ENCODE peak calls at places on chromosomes 12 and 14, in nine cellular contexts. J is neuronal stem cell; G is NT2/D1; X is Caco-2; R is testis; E is pancreas; Q is body of pancreas; S is GM23338; U is effector memory CD4-positive, alpha-beta T cell. V is an unnamed sample. For H3K36me3 and H3K4me1, the result is how much of the 10 kb centered on the place peaks cover.

GRCh38 chr12:9674226-9674590 is 4.7 kb downstream of the CLEC2D start:
- DNase-seq in J (no peak), G (no peak), X (no peak), R (no peak), E (no peak), Q (no peak), S (no peak), U (peak), V (peak)

GRCh38 chr14:68894802-68895201 is 84.3 kb downstream of the ACTN1 start:
- DNase-seq in J (no peak), G (no peak), X (no peak), R (no peak), E (no peak), Q (no peak), S (no peak), U (no peak), V (no peak)

GRCh38 chr14:78319411-78319810 is 149.2 kb downstream of the NRXN3 start:
- DNase-seq in J (no peak), G (no peak), X (no peak), R (no peak), E (no peak), Q (no peak), S (no peak), U (no peak), V (no peak)

GRCh38 chr12:124737040-124737419 is 126.6 kb downstream of the SCARB1 start:
- DNase-seq in J (no peak), G (no peak), X (no peak), R (no peak), E (no peak), Q (no peak), S (no peak), U (no peak), V (no peak)

GRCh38 chr12:17079251-17079909 is 473.4 kb upstream of the LMO3 start:
- DNase-seq in J (no peak), G (no peak), X (no peak), R (no peak), E (no peak), Q (no peak), S (peak), U (no peak), V (no peak)

GRCh38 chr12:62730649-62731377 is 204.1 kb downstream of the PPM1H start:
- DNase-seq in J (no peak), G (no peak), X (no peak), R (no peak), E (no peak), Q (no peak), S (no peak), U (no peak), V (no peak)

GRCh38 chr14:59939828-59940227 is 19.9 kb downstream of the LRRC9 start:
- DNase-seq in J (no peak), G (no peak), X (no peak), R (no peak), E (no peak), Q (no peak), S (no peak), U (no peak), V (no peak)

GRCh38 chr12:111558107-111558376 is 41.1 kb downstream of the ATXN2 start:
- DNase-seq in J (no peak), G (no peak), X (no peak), R (no peak), E (no peak), Q (no peak), S (no peak), U (no peak), V (no peak)

GRCh38 chr12:130013771-130014484 is 110.1 kb upstream of the TMEM132D start:
- DNase-seq in J (peak), G (peak), X (peak), R (peak), E (peak), Q (peak), S (peak), U (no peak), V (peak)

GRCh38 chr14:74514471-74514932 is 20.9 kb downstream of the ISCA2 start:
- DNase-seq in J (no peak), G (no peak), X (no peak), R (no peak), E (no peak), Q (peak), S (peak), U (no peak), V (peak)

GRCh38 chr12:89350661-89351488 is 1.4 kb downstream of the DUSP6 start:
- DNase-seq in J (no peak), G (no peak), X (peak), R (no peak), E (no peak), Q (peak), S (no peak), U (no peak), V (peak)

GRCh38 chr14:55645148-55645547 is 65.1 kb downstream of the KTN1 start:
- DNase-seq in J (no peak), G (no peak), X (no peak), R (no peak), E (no peak), Q (no peak), S (no peak), U (no peak), V (no peak)

GRCh38 chr14:55645845-55646832 is 66.1 kb downstream of the KTN1 start:
- DNase-seq in J (no peak), G (no peak), X (no peak), R (no peak), E (no peak), Q (no peak), S (no peak), U (no peak), V (no peak)

GRCh38 chr14:55641954-55642353 is 61.9 kb downstream of the KTN1 start:
- DNase-seq in J (no peak), G (peak), X (no peak), R (no peak), E (no peak), Q (no peak), S (peak), U (no peak), V (no peak)

GRCh38 chr14:55638665-55639064 is 58.7 kb downstream of the KTN1 start:
- DNase-seq in J (no peak), G (no peak), X (no peak), R (no peak), E (no peak), Q (no peak), S (no peak), U (no peak), V (no peak)

GRCh38 chr14:55641290-55641689 is 61.3 kb downstream of the KTN1 start:
- DNase-seq in J (no peak), G (no peak), X (no peak), R (no peak), E (no peak), Q (no peak), S (no peak), U (no peak), V (no peak)
- H3K36me3 ChIP-seq in J (half or more), G (under half), X (under half), R (under half), E (under half), Q (under half), S (under half), U (under half), V (under half)

DNA sequence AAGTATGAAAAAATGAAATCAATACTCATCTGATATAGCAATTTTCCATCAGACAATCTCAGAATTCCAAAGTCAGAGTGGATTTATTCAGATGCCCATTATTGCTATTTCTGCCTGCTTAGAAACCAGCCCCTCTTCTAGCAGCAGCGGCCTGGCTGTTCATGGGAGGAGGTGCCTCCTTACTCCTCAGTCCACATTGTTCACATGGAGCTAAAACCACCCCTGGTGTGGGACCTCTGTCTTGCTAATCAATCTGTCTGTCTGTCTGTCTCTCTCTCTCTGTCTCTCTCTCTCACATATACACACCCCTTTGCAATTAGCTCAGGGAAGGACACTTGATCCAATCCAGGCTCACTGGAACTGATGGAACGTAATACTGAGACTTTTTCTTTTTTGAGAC is 176.1 kb downstream of the APAF1 start:
- DNase-seq in J (no peak), G (peak), X (no peak), R (no peak), E (no peak), Q (no peak), S (peak), U (no peak), V (no peak)
- H3K4me3 ChIP-seq in J (no peak), G (no peak), X (no peak), R (no peak), E (no peak), Q (no peak), S (no peak), U (no peak), V (no peak)

GRCh38 chr12:47735649-47736048 is 10.4 kb upstream of the ENDOU start:
- DNase-seq in J (no peak), G (no peak), X (no peak), R (no peak), E (peak), Q (no peak), S (no peak), U (no peak), V (no peak)

GRCh38 chr12:47734725-47735480 is 9.6 kb upstream of the ENDOU start:
- DNase-seq in J (no peak), G (no peak), X (no peak), R (no peak), E (no peak), Q (no peak), S (peak), U (no peak), V (no peak)

GRCh38 chr12:47736877-47737676 is 11.8 kb upstream of the ENDOU start:
- DNase-seq in J (no peak), G (no peak), X (no peak), R (peak), E (peak), Q (peak), S (no peak), U (no peak), V (peak)

GRCh38 chr12:47737936-47738335 is 12.6 kb upstream of the ENDOU start:
- DNase-seq in J (no peak), G (no peak), X (no peak), R (no peak), E (peak), Q (no peak), S (no peak), U (no peak), V (no peak)

GRCh38 chr12:47736216-47736615 is 10.9 kb upstream of the ENDOU start:
- DNase-seq in J (no peak), G (no peak), X (no peak), R (no peak), E (peak), Q (no peak), S (no peak), U (no peak), V (no peak)
- H3K4me1 ChIP-seq in J (under half), G (under half), X (under half), R (half or more), E (under half), Q (under half), S (under half), U (under half), V (under half)

GRCh38 chr12:76075448-76075847 is 9.0 kb downstream of the NAP1L1 start:
- DNase-seq in J (no peak), G (no peak), X (no peak), R (no peak), E (no peak), Q (no peak), S (no peak), U (no peak), V (no peak)
- H3K36me3 ChIP-seq in J (half or more), G (half or more), X (under half), R (under half), E (under half), Q (under half), S (under half), U (under half), V (under half)

GRCh38 chr12:127311695-127312364 is 955.1 kb upstream of the TMEM132C start:
- DNase-seq in J (no peak), G (no peak), X (no peak), R (no peak), E (no peak), Q (no peak), S (no peak), U (no peak), V (no peak)
- H3K4me3 ChIP-seq in J (no peak), G (no peak), X (no peak), R (no peak), E (no peak), Q (no peak), S (no peak), U (no peak), V (no peak)

GRCh38 chr14:90443161-90444076 is 46.6 kb downstream of the CALM1 start:
- DNase-seq in J (no peak), G (no peak), X (no peak), R (no peak), E (no peak), Q (no peak), S (no peak), U (no peak), V (no peak)
- H3K4me1 ChIP-seq in J (under half), G (under half), X (under half), R (under half), E (under half), Q (under half), S (under half), U (under half), V (under half)

GRCh38 chr12:104307655-104308000 is 4.1 kb downstream of the EID3 start:
- DNase-seq in J (no peak), G (no peak), X (no peak), R (no peak), E (no peak), Q (no peak), S (no peak), U (no peak), V (no peak)

GRCh38 chr12:104305349-104305748 is 1.8 kb downstream of the EID3 start:
- DNase-seq in J (no peak), G (no peak), X (no peak), R (no peak), E (no peak), Q (no peak), S (no peak), U (no peak), V (no peak)

GRCh38 chr12:104309446-104309993 is 6.0 kb downstream of the EID3 start:
- DNase-seq in J (no peak), G (no peak), X (no peak), R (no peak), E (no peak), Q (no peak), S (no peak), U (no peak), V (no peak)

GRCh38 chr12:104306376-104306775 is 2.8 kb downstream of the EID3 start:
- DNase-seq in J (no peak), G (no peak), X (no peak), R (no peak), E (no peak), Q (no peak), S (no peak), U (no peak), V (no peak)

GRCh38 chr12:104306943-104307654 is 3.6 kb downstream of the EID3 start:
- DNase-seq in J (no peak), G (no peak), X (no peak), R (no peak), E (no peak), Q (no peak), S (no peak), U (no peak), V (no peak)
- H3K36me3 ChIP-seq in J (half or more), G (half or more), X (under half), R (under half), E (under half), Q (under half), S (under half), U (under half), V (under half)

DNA sequence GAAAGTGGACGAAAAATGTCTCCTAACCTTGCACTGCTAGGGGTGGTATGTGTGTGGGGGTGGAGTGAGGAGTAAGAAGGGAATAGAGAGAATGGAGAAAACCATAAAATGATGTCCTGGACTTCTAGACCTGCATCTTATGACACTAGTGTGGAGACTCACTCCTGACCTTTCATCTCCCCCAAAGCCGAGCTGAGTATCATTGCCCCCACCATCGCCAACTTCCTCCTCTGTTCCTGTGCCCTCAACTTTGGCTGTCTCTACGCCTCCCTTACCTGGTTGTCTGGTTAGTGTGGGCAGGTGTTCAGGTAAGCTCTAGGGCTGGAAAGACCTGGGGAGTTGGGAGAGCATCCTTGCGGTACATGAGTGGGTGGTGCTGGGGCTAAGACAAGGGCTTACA is 4.5 kb upstream of the KLHL33 start:
- DNase-seq in J (no peak), G (no peak), X (no peak), R (no peak), E (no peak), Q (no peak), S (no peak), U (no peak), V (no peak)
- H3K4me3 ChIP-seq in J (no peak), G (no peak), X (no peak), R (no peak), E (no peak), Q (no peak), S (no peak), U (no peak), V (no peak)